ENCODE peak calls at places on chromosome X, in six cellular contexts. One of them, this sample, is unnamed.

GRCh38 chrX:94743478-94743877 is 1069.5 kb downstream of the FAM133A start:
- DNase-seq in smooth muscle cell of the brain vasculature: no peak
- DNase-seq in anterior cingulate cortex: no peak
- DNase-seq in KG1: peak; percentile 35
- DNase-seq in neural crest cell: no peak
- DNase-seq in RWPE2: no peak
- DNase-seq in this sample: no peak

GRCh38 chrX:109732780-109733657 is at the start of gene ACSL4:
- DNase-seq in smooth muscle cell of the brain vasculature: peak; percentile 54
- DNase-seq in KG1: peak; percentile 7
- DNase-seq in neural crest cell: peak; percentile 88
- DNase-seq in RWPE2: peak; percentile 84
- DNase-seq in anterior cingulate cortex: peak; percentile 70
- DNase-seq in this sample: peak; percentile 75

GRCh38 chrX:109749207-109749606 is 16.1 kb upstream of the ACSL4 start:
- DNase-seq in anterior cingulate cortex: no peak
- DNase-seq in smooth muscle cell of the brain vasculature: no peak
- DNase-seq in neural crest cell: no peak
- DNase-seq in RWPE2: no peak
- DNase-seq in KG1: no peak
- DNase-seq in this sample: no peak

GRCh38 chrX:1719270-1719669 is 104.4 kb downstream of the ASMT start:
- DNase-seq in RWPE2: no peak
- DNase-seq in KG1: no peak
- DNase-seq in anterior cingulate cortex: no peak
- DNase-seq in smooth muscle cell of the brain vasculature: no peak
- DNase-seq in neural crest cell: no peak
- DNase-seq in this sample: no peak

GRCh38 chrX:20527458-20528099 is 260.9 kb upstream of the RPS6KA3 start:
- DNase-seq in smooth muscle cell of the brain vasculature: no peak
- DNase-seq in RWPE2: no peak
- DNase-seq in neural crest cell: no peak
- DNase-seq in anterior cingulate cortex: no peak
- DNase-seq in KG1: peak; percentile 3
- DNase-seq in this sample: peak; percentile 8

GRCh38 chrX:50036481-50036880 is 114.1 kb downstream of the CLCN5 start:
- DNase-seq in smooth muscle cell of the brain vasculature: no peak
- DNase-seq in KG1: no peak
- DNase-seq in neural crest cell: no peak
- DNase-seq in anterior cingulate cortex: no peak
- DNase-seq in RWPE2: no peak
- DNase-seq in this sample: no peak

GRCh38 chrX:111270339-111270738 is at the start of gene CAPN6:
- DNase-seq in KG1: no peak
- DNase-seq in smooth muscle cell of the brain vasculature: no peak
- DNase-seq in anterior cingulate cortex: no peak
- DNase-seq in RWPE2: peak; percentile 31
- DNase-seq in neural crest cell: no peak
- DNase-seq in this sample: no peak

GRCh38 chrX:109831326-109831985 is 98.4 kb upstream of the ACSL4 start:
- DNase-seq in neural crest cell: no peak
- DNase-seq in KG1: no peak
- DNase-seq in smooth muscle cell of the brain vasculature: no peak
- DNase-seq in RWPE2: no peak
- DNase-seq in anterior cingulate cortex: no peak
- DNase-seq in this sample: no peak

GRCh38 chrX:40155617-40156471 is 58.1 kb upstream of the BCOR start:
- DNase-seq in anterior cingulate cortex: no peak
- DNase-seq in neural crest cell: no peak
- DNase-seq in KG1: no peak
- DNase-seq in smooth muscle cell of the brain vasculature: no peak
- DNase-seq in RWPE2: no peak
- DNase-seq in this sample: no peak

GRCh38 chrX:46208225-46208854 is 336.9 kb downstream of the ZNF674 start:
- DNase-seq in neural crest cell: no peak
- DNase-seq in anterior cingulate cortex: no peak
- DNase-seq in KG1: no peak
- DNase-seq in smooth muscle cell of the brain vasculature: no peak
- DNase-seq in RWPE2: no peak
- DNase-seq in this sample: no peak

GRCh38 chrX:88789825-88790224 is 42.8 kb downstream of the CPXCR1 start:
- DNase-seq in neural crest cell: no peak
- DNase-seq in RWPE2: no peak
- DNase-seq in smooth muscle cell of the brain vasculature: no peak
- DNase-seq in KG1: no peak
- DNase-seq in anterior cingulate cortex: no peak
- DNase-seq in this sample: no peak

GRCh38 chrX:20857746-20858145 is 516.5 kb upstream of the CNKSR2 start:
- DNase-seq in neural crest cell: peak; percentile 5
- DNase-seq in smooth muscle cell of the brain vasculature: no peak
- DNase-seq in RWPE2: no peak
- DNase-seq in anterior cingulate cortex: peak; percentile 31
- DNase-seq in KG1: no peak
- DNase-seq in this sample: no peak

GRCh38 chrX:10360121-10360520 is 203.3 kb downstream of the CLCN4 start:
- DNase-seq in RWPE2: no peak
- DNase-seq in smooth muscle cell of the brain vasculature: no peak
- DNase-seq in neural crest cell: no peak
- DNase-seq in anterior cingulate cortex: no peak
- DNase-seq in KG1: no peak
- DNase-seq in this sample: no peak

GRCh38 chrX:46620505-46620904 is 46.9 kb downstream of the CHST7 start:
- DNase-seq in anterior cingulate cortex: no peak
- DNase-seq in KG1: no peak
- DNase-seq in RWPE2: no peak
- DNase-seq in neural crest cell: no peak
- DNase-seq in smooth muscle cell of the brain vasculature: no peak
- DNase-seq in this sample: no peak

GRCh38 chrX:135544338-135544948 is 24.0 kb downstream of the INTS6L start:
- DNase-seq in RWPE2: no peak
- DNase-seq in KG1: no peak
- DNase-seq in neural crest cell: no peak
- DNase-seq in anterior cingulate cortex: no peak
- DNase-seq in smooth muscle cell of the brain vasculature: no peak
- DNase-seq in this sample: no peak

GRCh38 chrX:48684134-48684533 is 535 bp downstream of the WAS start:
- DNase-seq in RWPE2: no peak
- DNase-seq in smooth muscle cell of the brain vasculature: no peak
- DNase-seq in KG1: no peak
- DNase-seq in neural crest cell: no peak
- DNase-seq in anterior cingulate cortex: no peak
- DNase-seq in this sample: no peak

GRCh38 chrX:17459596-17459995 is 84.6 kb downstream of the NHS start:
- DNase-seq in neural crest cell: no peak
- DNase-seq in RWPE2: no peak
- DNase-seq in smooth muscle cell of the brain vasculature: no peak
- DNase-seq in KG1: no peak
- DNase-seq in anterior cingulate cortex: no peak
- DNase-seq in this sample: no peak

GRCh38 chrX:140034916-140035315 is 69.6 kb upstream of the CXorf66 start:
- DNase-seq in neural crest cell: no peak
- DNase-seq in KG1: no peak
- DNase-seq in smooth muscle cell of the brain vasculature: no peak
- DNase-seq in RWPE2: no peak
- DNase-seq in anterior cingulate cortex: no peak
- DNase-seq in this sample: no peak

GRCh38 chrX:155968106-155968714 is 29.3 kb upstream of the IL9R start:
- DNase-seq in RWPE2: no peak
- DNase-seq in neural crest cell: no peak
- DNase-seq in KG1: no peak
- DNase-seq in anterior cingulate cortex: no peak
- DNase-seq in smooth muscle cell of the brain vasculature: no peak
- DNase-seq in this sample: no peak

GRCh38 chrX:130577431-130577830 is 175.6 kb downstream of the RBMX2 start:
- DNase-seq in neural crest cell: no peak
- DNase-seq in RWPE2: no peak
- DNase-seq in anterior cingulate cortex: no peak
- DNase-seq in smooth muscle cell of the brain vasculature: no peak
- DNase-seq in KG1: no peak
- DNase-seq in this sample: no peak

GRCh38 chrX:41110801-41111625 is 25.8 kb downstream of the USP9X start:
- DNase-seq in neural crest cell: no peak
- DNase-seq in smooth muscle cell of the brain vasculature: no peak
- DNase-seq in RWPE2: no peak
- DNase-seq in KG1: no peak
- DNase-seq in anterior cingulate cortex: no peak
- DNase-seq in this sample: no peak

GRCh38 chrX:153981771-153982533 is 9.4 kb downstream of the TMEM187 start:
- DNase-seq in anterior cingulate cortex: no peak
- DNase-seq in smooth muscle cell of the brain vasculature: peak; percentile 51
- DNase-seq in KG1: peak; percentile 56
- DNase-seq in neural crest cell: no peak
- DNase-seq in RWPE2: no peak
- DNase-seq in this sample: peak; percentile 33

GRCh38 chrX:43970528-43970927 is 2.7 kb downstream of the NDP start:
- DNase-seq in anterior cingulate cortex: no peak
- DNase-seq in RWPE2: no peak
- DNase-seq in KG1: no peak
- DNase-seq in neural crest cell: no peak
- DNase-seq in smooth muscle cell of the brain vasculature: no peak
- DNase-seq in this sample: no peak

GRCh38 chrX:101252634-101253033 is 33.0 kb downstream of the DRP2 start:
- DNase-seq in RWPE2: no peak
- DNase-seq in neural crest cell: no peak
- DNase-seq in smooth muscle cell of the brain vasculature: no peak
- DNase-seq in KG1: no peak
- DNase-seq in anterior cingulate cortex: no peak
- DNase-seq in this sample: no peak

GRCh38 chrX:149540133-149540620 is 635 bp upstream of the EOLA1 start:
- DNase-seq in RWPE2: peak; percentile 89
- DNase-seq in KG1: peak; percentile 74
- DNase-seq in anterior cingulate cortex: peak; percentile 85
- DNase-seq in neural crest cell: peak; percentile 74
- DNase-seq in smooth muscle cell of the brain vasculature: peak; percentile 57
- DNase-seq in this sample: peak; percentile 88

GRCh38 chrX:70324326-70324725 is 34.4 kb downstream of the KIF4A start:
- DNase-seq in anterior cingulate cortex: no peak
- DNase-seq in RWPE2: no peak
- DNase-seq in smooth muscle cell of the brain vasculature: no peak
- DNase-seq in KG1: no peak
- DNase-seq in neural crest cell: no peak
- DNase-seq in this sample: no peak

GRCh38 chrX:129875669-129876068 is 30.3 kb upstream of the UTP14A start:
- DNase-seq in KG1: no peak
- DNase-seq in smooth muscle cell of the brain vasculature: no peak
- DNase-seq in neural crest cell: no peak
- DNase-seq in anterior cingulate cortex: no peak
- DNase-seq in RWPE2: no peak
- DNase-seq in this sample: no peak

GRCh38 chrX:77918568-77918967 is 8.1 kb downstream of the ATP7A start:
- DNase-seq in KG1: no peak
- DNase-seq in RWPE2: no peak
- DNase-seq in anterior cingulate cortex: no peak
- DNase-seq in neural crest cell: no peak
- DNase-seq in smooth muscle cell of the brain vasculature: no peak
- DNase-seq in this sample: no peak

GRCh38 chrX:55488559-55489314 is 911 bp downstream of the USP51 start:
- DNase-seq in KG1: no peak
- DNase-seq in anterior cingulate cortex: peak; percentile 51
- DNase-seq in smooth muscle cell of the brain vasculature: peak; percentile 17
- DNase-seq in RWPE2: no peak
- DNase-seq in neural crest cell: peak; percentile 34
- DNase-seq in this sample: peak; percentile 70